ENCODE peak calls at places on chromosomes 16 and 17, in ten cellular contexts. Y is CD4-positive, alpha-beta memory T cell; F is left ventricle myocardium superior; U is suprapubic skin; V is uterus; A is type B pancreatic cell; W is retina; C is body of pancreas; K is kidney epithelial cell; H is stimulated activated CD4-positive, alpha-beta T cell treated with anti-CD3 and anti-CD28 coated beads, Interleukin-15, amount 100 ng/mL, for 24 hours. D is an unnamed sample.

GRCh38 chr16:27650073-27650701 is 100.2 kb downstream of the KATNIP start:
- DNase-seq in Y (no peak), F (no peak), U (no peak), V (no peak), A (no peak), W (no peak), C (no peak), K (no peak), H (no peak), D (no peak)

GRCh38 chr17:19343671-19344151 is 18.8 kb downstream of the B9D1 start:
- DNase-seq in Y (no peak), F (no peak), U (peak; percentile 79), V (no peak), A (no peak), W (no peak), C (no peak), K (no peak), H (no peak), D (no peak)

GRCh38 chr17:47717261-47717697 is 15.8 kb upstream of the TBX21 start:
- DNase-seq in Y (peak; percentile 37), F (no peak), U (no peak), V (no peak), A (no peak), W (no peak), C (peak; percentile 35), K (no peak), H (peak; percentile 66), D (no peak)

GRCh38 chr17:72142614-72143013 is 21.8 kb downstream of the SOX9 start:
- DNase-seq in Y (no peak), F (no peak), U (no peak), V (no peak), A (no peak), W (no peak), C (no peak), K (no peak), H (no peak), D (no peak)

GRCh38 chr16:19228575-19228974 is 57.0 kb upstream of the CLEC19A start:
- DNase-seq in Y (no peak), F (no peak), U (no peak), V (no peak), A (no peak), W (no peak), C (no peak), K (no peak), H (no peak), D (no peak)

GRCh38 chr17:4591529-4591928 is 7.2 kb downstream of the SMTNL2 start:
- DNase-seq in Y (no peak), F (no peak), U (no peak), V (no peak), A (no peak), W (no peak), C (no peak), K (no peak), H (no peak), D (peak; percentile 46)

GRCh38 chr16:81996664-81997529 is 14.4 kb downstream of the SDR42E1 start:
- DNase-seq in Y (no peak), F (no peak), U (no peak), V (peak; percentile 25), A (no peak), W (no peak), C (no peak), K (no peak), H (no peak), D (peak; percentile 58)

GRCh38 chr17:44311562-44312181 is 3.3 kb downstream of the RUNDC3A start:
- DNase-seq in Y (no peak), F (no peak), U (no peak), V (no peak), A (no peak), W (no peak), C (no peak), K (no peak), H (no peak), D (no peak)

GRCh38 chr17:72699566-72699965 is 392.9 kb downstream of the SLC39A11 start:
- DNase-seq in Y (no peak), F (no peak), U (no peak), V (no peak), A (no peak), W (no peak), C (no peak), K (no peak), H (no peak), D (no peak)